ENCODE peak calls at places on chromosomes 11 and 22, in six cellular contexts. D is mammary epithelial cell, W is HL-60, Y is ovary, X is kidney, R is cardiac fibroblast. P is an unnamed sample.

GRCh38 chr22:49179175-49179574 is 648.5 kb downstream of the BRD1 start:
- DNase-seq in W (no peak), Y (no peak), D (no peak), X (peak; percentile 31), R (no peak), P (no peak)

GRCh38 chr22:35977136-35977535 is 51.5 kb downstream of the RBFOX2 start:
- DNase-seq in W (no peak), Y (no peak), D (no peak), R (no peak), X (no peak), P (no peak)

GRCh38 chr11:3865388-3866193 is 10.1 kb downstream of the STIM1 start:
- DNase-seq in R (peak; percentile 78), Y (no peak), D (peak; percentile 66), W (peak; percentile 32), X (no peak), P (peak; percentile 78)

GRCh38 chr11:125338886-125339811 is 156.9 kb downstream of the FEZ1 start:
- DNase-seq in R (peak; percentile 70), D (no peak), Y (peak; percentile 47), X (no peak), W (no peak), P (no peak)

GRCh38 chr11:25576320-25576719 is 755.6 kb upstream of the ANO3 start:
- DNase-seq in Y (no peak), W (no peak), X (no peak), D (peak; percentile 56), R (no peak), P (no peak)

GRCh38 chr22:25762147-25762546 is 20.2 kb downstream of the MYO18B start:
- DNase-seq in D (no peak), Y (no peak), R (no peak), X (no peak), W (no peak), P (no peak)

GRCh38 chr11:57917632-57918031 is 106.0 kb upstream of the OR9Q1 start:
- DNase-seq in D (no peak), Y (no peak), W (no peak), R (no peak), X (no peak), P (no peak)

GRCh38 chr22:20931126-20931654 is 14.0 kb downstream of the CRKL start:
- DNase-seq in W (no peak), X (no peak), D (no peak), Y (no peak), R (no peak), P (no peak)

GRCh38 chr11:95076416-95076815 is 9.7 kb downstream of the SRSF8 start:
- DNase-seq in Y (peak; percentile 50), R (peak; percentile 95), X (no peak), D (peak; percentile 64), W (peak; percentile 40), P (peak; percentile 76)

GRCh38 chr11:6941970-6942369 is 15.7 kb downstream of the ZNF215 start:
- DNase-seq in D (no peak), R (no peak), X (no peak), W (no peak), Y (no peak), P (no peak)

GRCh38 chr11:102703826-102704493 is 1.6 kb downstream of the MMP27 start:
- DNase-seq in D (no peak), W (no peak), R (no peak), Y (no peak), X (no peak), P (no peak)
- TF ChIP-seq CTCF in D (no peak), W (no peak), R (no peak), Y (no peak), X (no peak), P (no peak)

GRCh38 chr11:96157517-96157873 is 185.5 kb downstream of the MAML2 start:
- DNase-seq in W (no peak), Y (no peak), D (no peak), X (no peak), R (no peak), P (no peak)
- TF ChIP-seq CTCF in W (no peak), Y (no peak), D (no peak), X (no peak), R (no peak), P (no peak)

GRCh38 chr11:93131709-93132108 is 66.1 kb downstream of the SLC36A4 start:
- DNase-seq in R (no peak), Y (no peak), W (peak; percentile 8), X (no peak), D (no peak), P (no peak)
- TF ChIP-seq CTCF in R (no peak), Y (no peak), W (no peak), X (no peak), D (no peak), P (no peak)

DNA sequence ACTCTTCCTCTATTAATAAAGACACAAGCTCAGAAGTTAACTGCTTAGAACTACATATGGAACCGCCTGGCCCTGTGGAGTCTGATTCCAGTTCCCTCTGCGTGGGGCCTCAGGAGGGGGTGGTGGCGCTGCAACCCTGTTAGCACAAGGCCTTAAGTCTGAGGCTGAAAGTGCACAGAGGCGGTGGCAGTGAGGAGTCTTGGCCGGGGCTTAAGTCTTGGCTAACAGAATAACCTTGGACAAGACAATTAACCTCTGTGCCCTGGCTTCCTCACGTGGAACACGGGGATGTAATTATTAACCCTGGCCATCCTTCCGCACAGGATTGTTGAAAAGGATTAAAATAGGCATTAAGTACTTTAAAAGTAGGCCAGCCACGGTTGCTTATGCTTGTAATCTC is 191.5 kb downstream of the CEP164 start:
- DNase-seq in D (no peak), R (no peak), X (no peak), W (no peak), Y (no peak), P (no peak)
- TF ChIP-seq CTCF in D (no peak), R (no peak), X (no peak), W (no peak), Y (no peak), P (no peak)

GRCh38 chr11:122679441-122679840 is 23.9 kb downstream of the UBASH3B start:
- DNase-seq in R (no peak), X (no peak), Y (no peak), W (no peak), D (no peak), P (peak; percentile 57)

GRCh38 chr11:122682464-122682863 is 26.9 kb downstream of the UBASH3B start:
- DNase-seq in X (no peak), R (no peak), W (no peak), Y (no peak), D (no peak), P (no peak)

GRCh38 chr11:122685041-122685440 is 29.5 kb downstream of the UBASH3B start:
- DNase-seq in D (no peak), Y (no peak), X (no peak), W (no peak), R (no peak), P (no peak)

GRCh38 chr11:122681070-122681469 is 25.5 kb downstream of the UBASH3B start:
- DNase-seq in R (no peak), W (no peak), D (no peak), Y (no peak), X (no peak), P (no peak)

DNA sequence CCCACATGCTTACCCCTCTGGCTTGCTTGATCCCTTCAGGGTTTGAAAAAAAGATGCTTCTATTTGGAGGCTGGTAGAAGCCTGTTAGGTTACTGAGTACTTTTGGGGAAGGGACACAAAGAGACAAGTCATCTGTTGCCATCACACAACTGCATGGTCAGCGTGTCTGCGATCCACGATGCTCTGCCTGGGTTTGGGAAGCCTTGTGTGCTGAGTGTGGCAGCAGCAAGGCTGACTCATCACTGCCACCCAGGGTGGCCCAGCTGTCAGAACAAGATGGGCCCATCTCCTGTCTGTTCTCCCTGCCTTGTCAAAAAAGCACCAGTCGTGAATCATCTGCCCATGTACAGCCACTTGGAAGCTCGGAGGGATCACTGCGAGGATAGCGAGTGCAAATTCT is 26.2 kb downstream of the UBASH3B start:
- DNase-seq in X (no peak), W (no peak), Y (no peak), R (no peak), D (no peak), P (no peak)
- TF ChIP-seq CTCF in X (no peak), W (no peak), Y (no peak), R (no peak), D (no peak), P (no peak)

DNA sequence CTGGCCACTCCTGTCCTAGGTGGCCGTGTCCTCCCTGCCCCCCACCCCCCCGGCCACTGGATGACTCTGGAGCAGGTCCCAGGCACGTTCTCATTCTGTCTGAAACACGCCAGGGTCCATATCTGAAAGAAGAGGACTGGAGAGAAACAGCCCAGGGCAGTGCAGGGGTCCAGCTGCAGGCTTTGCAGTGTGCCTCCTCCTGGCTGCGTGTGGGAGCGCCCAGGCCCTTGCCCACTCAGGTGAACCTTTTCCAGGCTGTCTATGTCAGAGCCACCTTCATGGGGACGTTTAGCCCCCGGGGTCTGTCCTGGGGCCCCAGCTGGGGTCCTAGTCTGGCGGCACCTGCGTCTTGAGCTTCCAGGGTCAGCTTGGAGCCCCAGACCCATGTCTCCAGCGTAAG is 15.6 kb downstream of the GRAMD4 start:
- DNase-seq in D (no peak), R (no peak), W (no peak), X (no peak), Y (no peak), P (no peak)
- TF ChIP-seq CTCF in D (no peak), R (no peak), W (no peak), X (no peak), Y (no peak), P (no peak)

DNA sequence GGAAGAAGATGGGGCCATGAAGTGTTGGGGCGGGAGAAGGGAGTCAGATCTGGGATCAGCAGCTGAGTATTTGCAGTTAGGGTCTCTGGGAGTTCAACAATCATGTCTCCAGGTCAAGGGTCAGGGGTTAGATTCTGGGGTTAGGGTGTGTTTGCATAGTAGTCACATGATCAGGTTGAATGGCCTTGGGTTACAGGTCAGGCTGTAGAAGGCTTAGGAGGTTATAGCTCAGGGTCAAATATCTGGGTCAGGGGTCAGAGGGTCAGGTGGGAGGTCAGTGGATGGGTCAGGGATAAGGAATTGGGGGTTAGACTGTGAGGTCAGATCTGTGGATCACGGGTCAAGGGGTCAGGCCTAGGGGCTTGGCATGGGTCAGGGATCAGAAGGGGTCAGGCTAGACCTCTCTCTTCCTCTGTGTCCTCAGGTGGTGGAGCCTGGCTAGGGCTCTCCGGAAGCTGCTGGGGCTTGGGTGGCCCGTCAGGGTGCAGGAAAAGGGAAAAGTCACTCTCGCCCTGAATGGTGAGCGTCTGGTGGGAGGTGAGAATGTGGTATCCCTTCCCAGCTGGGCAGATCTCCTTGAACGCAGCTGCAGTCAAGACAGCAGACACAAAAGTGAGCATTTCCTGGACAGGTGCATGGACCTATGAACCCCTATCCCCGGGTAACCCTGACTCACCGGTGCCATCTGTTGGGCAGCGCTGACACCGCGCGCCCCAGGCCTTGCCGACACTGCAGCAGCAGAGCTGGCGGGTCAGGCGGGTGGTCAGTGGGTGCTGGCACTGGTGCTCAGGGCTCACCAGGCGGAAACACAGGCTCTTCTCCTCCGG is 6.4 kb downstream of the LTBP3 start:
- DNase-seq in X (peak; percentile 83), D (peak; percentile 35), R (no peak), Y (peak; percentile 46), W (peak; percentile 69), P (peak; percentile 83)
- TF ChIP-seq CTCF in X (peak; percentile 70), D (peak; percentile 43), R (peak; percentile 19), Y (no peak), W (peak; percentile 67), P (peak; percentile 29)